ENCODE peak calls at places on chromosome X, in six cellular contexts. One of them, this sample, is unnamed.

GRCh38 chrX:130676861-130677260 is 226.1 kb downstream of the ENOX2 start:
- DNase-seq in NB4: no peak
- DNase-seq in MM.1S: no peak
- DNase-seq in fibroblast of lung: no peak
- DNase-seq in Peyer's patch: no peak
- DNase-seq in cardiac muscle cell: peak
- DNase-seq in this sample: no peak

GRCh38 chrX:46294234-46294633 is 251.0 kb downstream of the ZNF674 start:
- DNase-seq in NB4: no peak
- DNase-seq in MM.1S: no peak
- DNase-seq in fibroblast of lung: peak
- DNase-seq in Peyer's patch: no peak
- DNase-seq in cardiac muscle cell: peak
- DNase-seq in this sample: no peak

GRCh38 chrX:1462596-1463251 is 10.0 kb upstream of the ASMTL start:
- DNase-seq in NB4: no peak
- DNase-seq in MM.1S: no peak
- DNase-seq in fibroblast of lung: peak
- DNase-seq in Peyer's patch: peak
- DNase-seq in cardiac muscle cell: peak
- DNase-seq in this sample: no peak

GRCh38 chrX:131675596-131676194 is 131.8 kb downstream of the OR13H1 start:
- DNase-seq in NB4: peak
- DNase-seq in MM.1S: peak
- DNase-seq in fibroblast of lung: peak
- DNase-seq in Peyer's patch: no peak
- DNase-seq in cardiac muscle cell: peak
- DNase-seq in this sample: peak

GRCh38 chrX:16138108-16138427 is 14.7 kb downstream of the GRPR start:
- DNase-seq in NB4: peak
- DNase-seq in MM.1S: no peak
- DNase-seq in fibroblast of lung: no peak
- DNase-seq in Peyer's patch: no peak
- DNase-seq in cardiac muscle cell: peak
- DNase-seq in this sample: peak

GRCh38 chrX:70592091-70592490 is 147.5 kb downstream of the DLG3 start:
- DNase-seq in NB4: peak
- DNase-seq in MM.1S: no peak
- DNase-seq in fibroblast of lung: peak
- DNase-seq in Peyer's patch: no peak
- DNase-seq in cardiac muscle cell: peak
- DNase-seq in this sample: no peak

GRCh38 chrX:12973561-12974216 is 1.2 kb upstream of the TMSB4X start:
- DNase-seq in NB4: peak
- DNase-seq in MM.1S: no peak
- DNase-seq in fibroblast of lung: no peak
- DNase-seq in Peyer's patch: peak
- DNase-seq in cardiac muscle cell: no peak
- DNase-seq in this sample: peak

GRCh38 chrX:9019151-9019550 is 14.8 kb downstream of the FAM9B start:
- DNase-seq in NB4: no peak
- DNase-seq in MM.1S: no peak
- DNase-seq in fibroblast of lung: no peak
- DNase-seq in Peyer's patch: no peak
- DNase-seq in cardiac muscle cell: no peak
- DNase-seq in this sample: no peak

GRCh38 chrX:120251471-120252011 is 929 bp downstream of the ZBTB33 start:
- DNase-seq in NB4: peak
- DNase-seq in MM.1S: peak
- DNase-seq in fibroblast of lung: peak
- DNase-seq in Peyer's patch: no peak
- DNase-seq in cardiac muscle cell: peak
- DNase-seq in this sample: peak

GRCh38 chrX:15973299-15973698 is 118.7 kb upstream of the AP1S2 start:
- DNase-seq in NB4: peak
- DNase-seq in MM.1S: peak
- DNase-seq in fibroblast of lung: peak
- DNase-seq in Peyer's patch: peak
- DNase-seq in cardiac muscle cell: peak
- DNase-seq in this sample: peak

GRCh38 chrX:151713859-151714258 is 2.0 kb upstream of the FATE1 start:
- DNase-seq in NB4: peak
- DNase-seq in MM.1S: peak
- DNase-seq in fibroblast of lung: peak
- DNase-seq in Peyer's patch: no peak
- DNase-seq in cardiac muscle cell: peak
- DNase-seq in this sample: peak

GRCh38 chrX:54358424-54359211 is 772 bp upstream of the WNK3 start:
- DNase-seq in NB4: no peak
- DNase-seq in MM.1S: no peak
- DNase-seq in fibroblast of lung: peak
- DNase-seq in Peyer's patch: no peak
- DNase-seq in cardiac muscle cell: peak
- DNase-seq in this sample: no peak

GRCh38 chrX:39907964-39908616 is 189.7 kb downstream of the BCOR start:
- DNase-seq in NB4: peak
- DNase-seq in MM.1S: no peak
- DNase-seq in fibroblast of lung: peak
- DNase-seq in Peyer's patch: no peak
- DNase-seq in cardiac muscle cell: peak
- DNase-seq in this sample: peak

GRCh38 chrX:22234380-22234779 is 38.3 kb upstream of the CBLL2 start:
- DNase-seq in NB4: no peak
- DNase-seq in MM.1S: peak
- DNase-seq in fibroblast of lung: no peak
- DNase-seq in Peyer's patch: no peak
- DNase-seq in cardiac muscle cell: no peak
- DNase-seq in this sample: no peak

GRCh38 chrX:53445977-53446376 is 11.8 kb upstream of the HSD17B10 start:
- DNase-seq in NB4: peak
- DNase-seq in MM.1S: peak
- DNase-seq in fibroblast of lung: peak
- DNase-seq in Peyer's patch: no peak
- DNase-seq in cardiac muscle cell: peak
- DNase-seq in this sample: peak

GRCh38 chrX:148049441-148049840 is 68.3 kb downstream of the FMR1NB start:
- DNase-seq in NB4: peak
- DNase-seq in MM.1S: peak
- DNase-seq in fibroblast of lung: peak
- DNase-seq in Peyer's patch: no peak
- DNase-seq in cardiac muscle cell: peak
- DNase-seq in this sample: peak

GRCh38 chrX:141176586-141177451 is at the start of gene LDOC1:
- DNase-seq in NB4: no peak
- DNase-seq in MM.1S: peak
- DNase-seq in fibroblast of lung: peak
- DNase-seq in Peyer's patch: peak
- DNase-seq in cardiac muscle cell: peak
- DNase-seq in this sample: no peak

GRCh38 chrX:17580529-17581155 is 156.7 kb upstream of the SCML1 start:
- DNase-seq in NB4: no peak
- DNase-seq in MM.1S: no peak
- DNase-seq in fibroblast of lung: peak
- DNase-seq in Peyer's patch: no peak
- DNase-seq in cardiac muscle cell: peak
- DNase-seq in this sample: no peak

GRCh38 chrX:38220024-38220935 is at the start of gene SRPX:
- DNase-seq in NB4: peak
- DNase-seq in MM.1S: peak
- DNase-seq in fibroblast of lung: peak
- DNase-seq in Peyer's patch: no peak
- DNase-seq in cardiac muscle cell: peak
- DNase-seq in this sample: peak

GRCh38 chrX:86946569-86946968 is 571.0 kb upstream of the KLHL4 start:
- DNase-seq in NB4: peak
- DNase-seq in MM.1S: peak
- DNase-seq in fibroblast of lung: no peak
- DNase-seq in Peyer's patch: no peak
- DNase-seq in cardiac muscle cell: peak
- DNase-seq in this sample: peak

GRCh38 chrX:9708923-9709553 is 56.6 kb downstream of the GPR143 start:
- DNase-seq in NB4: peak
- DNase-seq in MM.1S: peak
- DNase-seq in fibroblast of lung: peak
- DNase-seq in Peyer's patch: peak
- DNase-seq in cardiac muscle cell: peak
- DNase-seq in this sample: peak

GRCh38 chrX:148885203-148885602 is 384.8 kb downstream of the AFF2 start:
- DNase-seq in NB4: no peak
- DNase-seq in MM.1S: no peak
- DNase-seq in fibroblast of lung: no peak
- DNase-seq in Peyer's patch: no peak
- DNase-seq in cardiac muscle cell: no peak
- DNase-seq in this sample: no peak

GRCh38 chrX:123830309-123830708 is 29.5 kb upstream of the XIAP start:
- DNase-seq in NB4: peak
- DNase-seq in MM.1S: no peak
- DNase-seq in fibroblast of lung: peak
- DNase-seq in Peyer's patch: peak
- DNase-seq in cardiac muscle cell: peak
- DNase-seq in this sample: peak

GRCh38 chrX:140507982-140508305 is 3.1 kb upstream of the SOX3 start:
- DNase-seq in NB4: no peak
- DNase-seq in MM.1S: no peak
- DNase-seq in fibroblast of lung: no peak
- DNase-seq in Peyer's patch: no peak
- DNase-seq in cardiac muscle cell: peak
- DNase-seq in this sample: no peak

GRCh38 chrX:67759018-67759417 is 215.2 kb downstream of the AR start:
- DNase-seq in NB4: no peak
- DNase-seq in MM.1S: no peak
- DNase-seq in fibroblast of lung: no peak
- DNase-seq in Peyer's patch: no peak
- DNase-seq in cardiac muscle cell: no peak
- DNase-seq in this sample: no peak

GRCh38 chrX:9320940-9321339 is 143.9 kb upstream of the TBL1X start:
- DNase-seq in NB4: no peak
- DNase-seq in MM.1S: no peak
- DNase-seq in fibroblast of lung: peak
- DNase-seq in Peyer's patch: no peak
- DNase-seq in cardiac muscle cell: no peak
- DNase-seq in this sample: no peak

GRCh38 chrX:34578237-34578636 is 78.8 kb downstream of the TMEM47 start:
- DNase-seq in NB4: peak
- DNase-seq in MM.1S: peak
- DNase-seq in fibroblast of lung: peak
- DNase-seq in Peyer's patch: no peak
- DNase-seq in cardiac muscle cell: peak
- DNase-seq in this sample: no peak

GRCh38 chrX:20515841-20516461 is 249.2 kb upstream of the RPS6KA3 start:
- DNase-seq in NB4: peak
- DNase-seq in MM.1S: peak
- DNase-seq in fibroblast of lung: peak
- DNase-seq in Peyer's patch: no peak
- DNase-seq in cardiac muscle cell: peak
- DNase-seq in this sample: peak

GRCh38 chrX:773292-774025 is 142.9 kb downstream of the SHOX start:
- DNase-seq in NB4: no peak
- DNase-seq in MM.1S: no peak
- DNase-seq in fibroblast of lung: no peak
- DNase-seq in Peyer's patch: no peak
- DNase-seq in cardiac muscle cell: no peak
- DNase-seq in this sample: no peak

GRCh38 chrX:21926527-21927278 is 13.8 kb upstream of the SMS start:
- DNase-seq in NB4: peak
- DNase-seq in MM.1S: peak
- DNase-seq in fibroblast of lung: peak
- DNase-seq in Peyer's patch: no peak
- DNase-seq in cardiac muscle cell: peak
- DNase-seq in this sample: peak

GRCh38 chrX:39577976-39578962 is 519.5 kb downstream of the BCOR start:
- DNase-seq in NB4: peak
- DNase-seq in MM.1S: peak
- DNase-seq in fibroblast of lung: peak
- DNase-seq in Peyer's patch: peak
- DNase-seq in cardiac muscle cell: peak
- DNase-seq in this sample: peak

DNA sequence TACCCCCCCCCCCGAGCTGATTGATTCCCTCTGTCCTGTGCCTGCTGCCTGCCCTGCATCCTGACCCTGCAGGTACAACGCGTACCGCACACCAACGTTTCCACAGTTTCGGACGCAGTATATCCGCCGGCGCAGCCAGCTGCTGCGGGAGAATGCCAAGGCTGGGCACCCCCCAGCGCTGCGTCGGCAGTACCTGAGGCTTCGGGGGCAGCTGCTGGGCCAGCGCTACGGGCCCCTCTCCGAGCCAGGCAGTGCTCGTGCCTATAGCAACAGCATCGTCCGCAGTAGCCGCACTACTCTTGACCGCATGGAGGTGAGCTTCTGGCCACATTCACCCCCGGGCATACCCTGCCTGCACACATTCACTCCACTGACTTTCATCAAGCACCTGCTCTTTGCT is 1.4 kb downstream of the WDR13 start:
- DNase-seq in NB4: no peak
- DNase-seq in MM.1S: no peak
- DNase-seq in fibroblast of lung: no peak
- DNase-seq in Peyer's patch: no peak
- DNase-seq in cardiac muscle cell: no peak
- DNase-seq in this sample: no peak
- H3K4me3 ChIP-seq in NB4: peak
- H3K4me3 ChIP-seq in MM.1S: peak
- H3K4me3 ChIP-seq in fibroblast of lung: peak
- H3K4me3 ChIP-seq in Peyer's patch: no peak
- H3K4me3 ChIP-seq in cardiac muscle cell: no peak
- H3K4me3 ChIP-seq in this sample: no peak

GRCh38 chrX:153416781-153417180 is 5.5 kb downstream of the ZFP92 start:
- DNase-seq in NB4: no peak
- DNase-seq in MM.1S: no peak
- DNase-seq in fibroblast of lung: no peak
- DNase-seq in Peyer's patch: no peak
- DNase-seq in cardiac muscle cell: peak
- DNase-seq in this sample: no peak
- TF ChIP-seq CTCF in NB4: no peak
- TF ChIP-seq CTCF in MM.1S: no peak
- TF ChIP-seq CTCF in fibroblast of lung: no peak
- TF ChIP-seq CTCF in Peyer's patch: no peak
- TF ChIP-seq CTCF in cardiac muscle cell: no peak
- TF ChIP-seq CTCF in this sample: no peak

GRCh38 chrX:136778020-136778419 is 2.7 kb downstream of the ARHGEF6 start:
- DNase-seq in NB4: no peak
- DNase-seq in MM.1S: no peak
- DNase-seq in fibroblast of lung: no peak
- DNase-seq in Peyer's patch: no peak
- DNase-seq in cardiac muscle cell: no peak
- DNase-seq in this sample: no peak
- H3K4me3 ChIP-seq in NB4: peak
- H3K4me3 ChIP-seq in MM.1S: no peak
- H3K4me3 ChIP-seq in fibroblast of lung: no peak
- H3K4me3 ChIP-seq in Peyer's patch: no peak
- H3K4me3 ChIP-seq in cardiac muscle cell: no peak
- H3K4me3 ChIP-seq in this sample: no peak

GRCh38 chrX:77949840-77950239 is 19.6 kb downstream of the PGAM4 start:
- DNase-seq in NB4: no peak
- DNase-seq in MM.1S: no peak
- DNase-seq in fibroblast of lung: no peak
- DNase-seq in Peyer's patch: no peak
- DNase-seq in cardiac muscle cell: no peak
- DNase-seq in this sample: no peak

GRCh38 chrX:77945910-77946309 is 23.5 kb downstream of the PGAM4 start:
- DNase-seq in NB4: peak
- DNase-seq in MM.1S: no peak
- DNase-seq in fibroblast of lung: no peak
- DNase-seq in Peyer's patch: no peak
- DNase-seq in cardiac muscle cell: no peak
- DNase-seq in this sample: no peak

GRCh38 chrX:77946571-77946970 is 22.9 kb downstream of the PGAM4 start:
- DNase-seq in NB4: no peak
- DNase-seq in MM.1S: no peak
- DNase-seq in fibroblast of lung: no peak
- DNase-seq in Peyer's patch: no peak
- DNase-seq in cardiac muscle cell: no peak
- DNase-seq in this sample: no peak
- TF ChIP-seq CTCF in NB4: no peak
- TF ChIP-seq CTCF in MM.1S: no peak
- TF ChIP-seq CTCF in fibroblast of lung: no peak
- TF ChIP-seq CTCF in Peyer's patch: no peak
- TF ChIP-seq CTCF in cardiac muscle cell: no peak
- TF ChIP-seq CTCF in this sample: no peak